ENCODE peak calls at places on chromosomes 1 and 21, in four cellular contexts. One of them, this sample, is unnamed.

GRCh38 chr1:115692224-115692623 is 50.5 kb downstream of the VANGL1 start:
- DNase-seq in IMR-90: no peak
- DNase-seq in ELR: no peak
- DNase-seq in GM12891: no peak
- DNase-seq in this sample: no peak

GRCh38 chr1:80656011-80656627 is 1144.6 kb upstream of the ADGRL2 start:
- DNase-seq in ELR: peak
- DNase-seq in GM12891: no peak
- DNase-seq in IMR-90: no peak
- DNase-seq in this sample: peak

GRCh38 chr1:70866522-70867256 is 180.9 kb downstream of the PTGER3 start:
- DNase-seq in IMR-90: no peak
- DNase-seq in GM12891: no peak
- DNase-seq in ELR: no peak
- DNase-seq in this sample: no peak

GRCh38 chr1:29487291-29487690 is 251.0 kb downstream of the PTPRU start:
- DNase-seq in IMR-90: no peak
- DNase-seq in ELR: no peak
- DNase-seq in GM12891: no peak
- DNase-seq in this sample: no peak

GRCh38 chr1:241695454-241696171 is 43.5 kb downstream of the WDR64 start:
- DNase-seq in IMR-90: peak
- DNase-seq in GM12891: no peak
- DNase-seq in ELR: peak
- DNase-seq in this sample: no peak

GRCh38 chr1:201509601-201510374 is 2.9 kb upstream of the CSRP1 start:
- DNase-seq in ELR: no peak
- DNase-seq in GM12891: no peak
- DNase-seq in IMR-90: no peak
- DNase-seq in this sample: no peak

GRCh38 chr1:40610156-40610555 is 55.3 kb downstream of the RIMS3 start:
- DNase-seq in IMR-90: no peak
- DNase-seq in ELR: no peak
- DNase-seq in GM12891: no peak
- DNase-seq in this sample: no peak

GRCh38 chr1:58584082-58584895 is 7.2 kb upstream of the TACSTD2 start:
- DNase-seq in ELR: peak
- DNase-seq in IMR-90: peak
- DNase-seq in GM12891: no peak
- DNase-seq in this sample: peak

GRCh38 chr1:98813738-98814309 is 152.3 kb downstream of the SNX7 start:
- DNase-seq in ELR: no peak
- DNase-seq in GM12891: no peak
- DNase-seq in IMR-90: no peak
- DNase-seq in this sample: no peak

GRCh38 chr1:8015809-8016165 is 10.3 kb downstream of the ERRFI1 start:
- DNase-seq in ELR: no peak
- DNase-seq in GM12891: no peak
- DNase-seq in IMR-90: no peak
- DNase-seq in this sample: no peak

GRCh38 chr1:81920245-81920740 is 119.6 kb downstream of the ADGRL2 start:
- DNase-seq in IMR-90: peak
- DNase-seq in GM12891: no peak
- DNase-seq in ELR: peak
- DNase-seq in this sample: no peak

GRCh38 chr21:44989943-44990780 is 50.3 kb downstream of the SLX9 start:
- DNase-seq in ELR: no peak
- DNase-seq in IMR-90: no peak
- DNase-seq in GM12891: no peak
- DNase-seq in this sample: no peak

GRCh38 chr21:32597205-32597604 is 11.9 kb upstream of the TCP10L start:
- DNase-seq in IMR-90: peak
- DNase-seq in GM12891: no peak
- DNase-seq in ELR: peak
- DNase-seq in this sample: no peak

GRCh38 chr1:31891280-31891679 is 46.9 kb downstream of the PTP4A2 start:
- DNase-seq in GM12891: no peak
- DNase-seq in ELR: peak
- DNase-seq in IMR-90: peak
- DNase-seq in this sample: no peak

GRCh38 chr1:1425753-1426495 is 4.8 kb upstream of the ANKRD65 start:
- DNase-seq in GM12891: peak
- DNase-seq in IMR-90: no peak
- DNase-seq in ELR: no peak
- DNase-seq in this sample: peak

GRCh38 chr1:117128323-117129079 is 7.0 kb upstream of the TRIM45 start:
- DNase-seq in GM12891: no peak
- DNase-seq in IMR-90: peak
- DNase-seq in ELR: peak
- DNase-seq in this sample: peak

This sample was measured in HuH-7.5.